ENCODE peak calls at places on chromosomes 2 and 18, in seven cellular contexts. R, S, Z, C, Q, B and W are unnamed samples.

GRCh38 chr18:27887287-27887686 is 289.6 kb downstream of the CDH2 start:
- DNase-seq in R (no peak), S (no peak), Z (peak), C (no peak), Q (no peak), B (no peak), W (no peak)

GRCh38 chr2:36708119-36708741 is 11.7 kb downstream of the VIT start:
- DNase-seq in R (no peak), S (no peak), Z (peak), C (no peak), Q (no peak), B (no peak), W (no peak)

GRCh38 chr2:36951574-36951973 is 14.8 kb downstream of the STRN start:
- DNase-seq in R (no peak), S (no peak), Z (peak), C (no peak), Q (no peak), B (no peak), W (no peak)

GRCh38 chr2:177419274-177419673 is 26.7 kb downstream of the AGPS start:
- DNase-seq in R (no peak), S (no peak), Z (no peak), C (no peak), Q (no peak), B (no peak), W (no peak)

GRCh38 chr2:128727914-128728313 is 409.2 kb upstream of the HS6ST1 start:
- DNase-seq in R (no peak), S (no peak), Z (peak), C (no peak), Q (no peak), B (no peak), W (no peak)

GRCh38 chr2:129035992-129036391 is 717.3 kb upstream of the HS6ST1 start:
- DNase-seq in R (no peak), S (no peak), Z (no peak), C (no peak), Q (no peak), B (no peak), W (no peak)

GRCh38 chr2:187654535-187654934 is 100.3 kb upstream of the TFPI start:
- DNase-seq in R (no peak), S (no peak), Z (peak), C (no peak), Q (no peak), B (no peak), W (no peak)

GRCh38 chr2:240916571-240917008 is 10.5 kb downstream of the CROCC2 start:
- DNase-seq in R (peak), S (peak), Z (peak), C (peak), Q (no peak), B (no peak), W (peak)